ENCODE peak calls at places on chromosomes 5 and 9, in five cellular contexts. One of them, this sample, is unnamed.

GRCh38 chr9:134356496-134357470 is 30.5 kb downstream of the RXRA start:
- DNase-seq in psoas muscle: no peak
- DNase-seq in tibial artery: no peak
- DNase-seq in BE2C: peak
- DNase-seq in tibial nerve: no peak
- DNase-seq in this sample: no peak

GRCh38 chr5:101271416-101271815 is 368.3 kb upstream of the ST8SIA4 start:
- DNase-seq in psoas muscle: no peak
- DNase-seq in tibial artery: no peak
- DNase-seq in BE2C: no peak
- DNase-seq in tibial nerve: no peak
- DNase-seq in this sample: no peak

GRCh38 chr5:56447232-56447631 is 214.1 kb upstream of the ANKRD55 start:
- DNase-seq in psoas muscle: no peak
- DNase-seq in tibial artery: no peak
- DNase-seq in BE2C: no peak
- DNase-seq in tibial nerve: peak
- DNase-seq in this sample: no peak

GRCh38 chr5:151684690-151685361 is 1.9 kb downstream of the SPARC start:
- DNase-seq in psoas muscle: no peak
- DNase-seq in tibial artery: peak
- DNase-seq in BE2C: no peak
- DNase-seq in tibial nerve: peak
- DNase-seq in this sample: no peak

GRCh38 chr9:134950811-134951210 is 33.1 kb upstream of the FCN1 start:
- DNase-seq in psoas muscle: peak
- DNase-seq in tibial artery: no peak
- DNase-seq in BE2C: no peak
- DNase-seq in tibial nerve: no peak
- DNase-seq in this sample: no peak

GRCh38 chr5:76180817-76181805 is 97.9 kb downstream of the SV2C start:
- DNase-seq in psoas muscle: no peak
- DNase-seq in tibial artery: no peak
- DNase-seq in BE2C: no peak
- DNase-seq in tibial nerve: no peak
- DNase-seq in this sample: no peak

GRCh38 chr9:99112750-99113417 is 8.0 kb downstream of the TGFBR1 start:
- DNase-seq in psoas muscle: no peak
- DNase-seq in tibial artery: no peak
- DNase-seq in BE2C: no peak
- DNase-seq in tibial nerve: no peak
- DNase-seq in this sample: no peak

GRCh38 chr5:42951847-42952411 is 88.2 kb downstream of the ANXA2R start:
- DNase-seq in psoas muscle: peak
- DNase-seq in tibial artery: no peak
- DNase-seq in BE2C: no peak
- DNase-seq in tibial nerve: peak
- DNase-seq in this sample: no peak

GRCh38 chr9:126750941-126751725 is 53.7 kb upstream of the ZBTB43 start:
- DNase-seq in psoas muscle: no peak
- DNase-seq in tibial artery: no peak
- DNase-seq in BE2C: no peak
- DNase-seq in tibial nerve: no peak
- DNase-seq in this sample: no peak

GRCh38 chr5:143024227-143024920 is 254.2 kb downstream of the ARHGAP26 start:
- DNase-seq in psoas muscle: no peak
- DNase-seq in tibial artery: no peak
- DNase-seq in BE2C: peak
- DNase-seq in tibial nerve: no peak
- DNase-seq in this sample: no peak

GRCh38 chr9:112120471-112120925 is 54.6 kb downstream of the SUSD1 start:
- DNase-seq in psoas muscle: no peak
- DNase-seq in tibial artery: no peak
- DNase-seq in BE2C: no peak
- DNase-seq in tibial nerve: no peak
- DNase-seq in this sample: no peak

GRCh38 chr5:122323132-122323548 is 11.1 kb downstream of the SNCAIP start:
- DNase-seq in psoas muscle: no peak
- DNase-seq in tibial artery: no peak
- DNase-seq in BE2C: no peak
- DNase-seq in tibial nerve: no peak
- DNase-seq in this sample: no peak

GRCh38 chr9:33164138-33164809 is 2.9 kb downstream of the B4GALT1 start:
- DNase-seq in psoas muscle: no peak
- DNase-seq in tibial artery: no peak
- DNase-seq in BE2C: no peak
- DNase-seq in tibial nerve: peak
- DNase-seq in this sample: no peak

GRCh38 chr9:137482094-137482781 is 23.1 kb upstream of the NSMF start:
- DNase-seq in psoas muscle: peak
- DNase-seq in tibial artery: peak
- DNase-seq in BE2C: peak
- DNase-seq in tibial nerve: peak
- DNase-seq in this sample: no peak

GRCh38 chr9:135095470-135096407 is 8.3 kb downstream of the OLFM1 start:
- DNase-seq in psoas muscle: no peak
- DNase-seq in tibial artery: no peak
- DNase-seq in BE2C: no peak
- DNase-seq in tibial nerve: no peak
- DNase-seq in this sample: no peak

GRCh38 chr5:159805021-159805420 is 111.3 kb upstream of the ADRA1B start:
- DNase-seq in psoas muscle: no peak
- DNase-seq in tibial artery: peak
- DNase-seq in BE2C: no peak
- DNase-seq in tibial nerve: peak
- DNase-seq in this sample: no peak

GRCh38 chr5:82734291-82734690 is 342.9 kb downstream of the TMEM167A start:
- DNase-seq in psoas muscle: no peak
- DNase-seq in tibial artery: no peak
- DNase-seq in BE2C: no peak
- DNase-seq in tibial nerve: no peak
- DNase-seq in this sample: no peak

GRCh38 chr9:128316421-128316820 is 5.8 kb downstream of the TRUB2 start:
- DNase-seq in psoas muscle: no peak
- DNase-seq in tibial artery: no peak
- DNase-seq in BE2C: no peak
- DNase-seq in tibial nerve: no peak
- DNase-seq in this sample: no peak

GRCh38 chr5:171703116-171703515 is 82.5 kb upstream of the SMIM23 start:
- DNase-seq in psoas muscle: no peak
- DNase-seq in tibial artery: no peak
- DNase-seq in BE2C: no peak
- DNase-seq in tibial nerve: no peak
- DNase-seq in this sample: no peak

GRCh38 chr9:99573052-99573451 is 248.6 kb upstream of the NR4A3 start:
- DNase-seq in psoas muscle: no peak
- DNase-seq in tibial artery: no peak
- DNase-seq in BE2C: no peak
- DNase-seq in tibial nerve: no peak
- DNase-seq in this sample: no peak

GRCh38 chr9:3434594-3434993 is 91.2 kb downstream of the RFX3 start:
- DNase-seq in psoas muscle: no peak
- DNase-seq in tibial artery: no peak
- DNase-seq in BE2C: no peak
- DNase-seq in tibial nerve: no peak
- DNase-seq in this sample: no peak

GRCh38 chr5:52598954-52599353 is 188.8 kb upstream of the ITGA1 start:
- DNase-seq in psoas muscle: no peak
- DNase-seq in tibial artery: no peak
- DNase-seq in BE2C: no peak
- DNase-seq in tibial nerve: no peak
- DNase-seq in this sample: no peak

GRCh38 chr9:135123735-135124134 is 36.3 kb downstream of the OLFM1 start:
- DNase-seq in psoas muscle: peak
- DNase-seq in tibial artery: no peak
- DNase-seq in BE2C: no peak
- DNase-seq in tibial nerve: no peak
- DNase-seq in this sample: no peak

GRCh38 chr9:6449645-6450044 is 36.6 kb downstream of the UHRF2 start:
- DNase-seq in psoas muscle: no peak
- DNase-seq in tibial artery: no peak
- DNase-seq in BE2C: no peak
- DNase-seq in tibial nerve: no peak
- DNase-seq in this sample: no peak

GRCh38 chr9:87672586-87672985 is 53.3 kb upstream of the CTSL start:
- DNase-seq in psoas muscle: no peak
- DNase-seq in tibial artery: no peak
- DNase-seq in BE2C: no peak
- DNase-seq in tibial nerve: no peak
- DNase-seq in this sample: no peak

GRCh38 chr5:10288600-10289213 is 19.0 kb downstream of the CMBL start:
- DNase-seq in psoas muscle: peak
- DNase-seq in tibial artery: no peak
- DNase-seq in BE2C: peak
- DNase-seq in tibial nerve: peak
- DNase-seq in this sample: no peak

GRCh38 chr9:18692240-18692639 is 218.3 kb downstream of the ADAMTSL1 start:
- DNase-seq in psoas muscle: no peak
- DNase-seq in tibial artery: no peak
- DNase-seq in BE2C: no peak
- DNase-seq in tibial nerve: no peak
- DNase-seq in this sample: no peak

GRCh38 chr5:5521029-5521428 is 98.6 kb downstream of the ICE1 start:
- DNase-seq in psoas muscle: no peak
- DNase-seq in tibial artery: no peak
- DNase-seq in BE2C: no peak
- DNase-seq in tibial nerve: no peak
- DNase-seq in this sample: no peak

GRCh38 chr5:109880907-109881685 is 191.4 kb downstream of the MAN2A1 start:
- DNase-seq in psoas muscle: no peak
- DNase-seq in tibial artery: no peak
- DNase-seq in BE2C: no peak
- DNase-seq in tibial nerve: no peak
- DNase-seq in this sample: no peak

GRCh38 chr5:24073097-24073496 is 565.7 kb downstream of the PRDM9 start:
- DNase-seq in psoas muscle: no peak
- DNase-seq in tibial artery: no peak
- DNase-seq in BE2C: no peak
- DNase-seq in tibial nerve: no peak
- DNase-seq in this sample: no peak

GRCh38 chr9:37575921-37576721 is at the start of gene FBXO10:
- DNase-seq in psoas muscle: peak
- DNase-seq in tibial artery: peak
- DNase-seq in BE2C: peak
- DNase-seq in tibial nerve: peak
- DNase-seq in this sample: peak

GRCh38 chr9:95302471-95302870 is 15.0 kb downstream of the FANCC start:
- DNase-seq in psoas muscle: no peak
- DNase-seq in tibial artery: no peak
- DNase-seq in BE2C: no peak
- DNase-seq in tibial nerve: no peak
- DNase-seq in this sample: no peak

GRCh38 chr9:116154334-116154975 is 864 bp downstream of the PAPPA start:
- DNase-seq in psoas muscle: peak
- DNase-seq in tibial artery: no peak
- DNase-seq in BE2C: peak
- DNase-seq in tibial nerve: no peak
- DNase-seq in this sample: peak

GRCh38 chr9:1044643-1045042 is 5.5 kb upstream of the DMRT2 start:
- DNase-seq in psoas muscle: peak
- DNase-seq in tibial artery: peak
- DNase-seq in BE2C: no peak
- DNase-seq in tibial nerve: peak
- DNase-seq in this sample: no peak

DNA sequence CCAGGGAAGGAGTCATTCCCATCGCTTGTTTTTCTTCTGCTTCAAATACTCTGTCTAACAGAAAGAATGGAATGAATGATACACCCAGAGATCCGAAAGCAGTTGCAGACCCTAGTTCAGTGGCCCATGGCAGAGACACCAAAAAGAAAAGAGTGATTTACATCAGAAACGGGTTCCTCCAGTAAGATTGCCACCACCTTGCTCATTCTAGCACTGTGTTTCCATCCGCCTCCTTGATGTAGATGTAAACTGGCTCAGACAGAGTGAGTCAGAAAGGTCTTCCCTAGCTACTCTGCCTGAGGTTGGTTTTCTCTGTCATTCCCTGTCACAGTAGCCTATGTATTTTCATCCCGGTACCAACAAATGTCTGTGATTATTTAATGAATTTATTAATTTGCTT is 15.9 kb upstream of the CLINT1 start:
- DNase-seq in psoas muscle: no peak
- DNase-seq in tibial artery: no peak
- DNase-seq in BE2C: no peak
- DNase-seq in tibial nerve: no peak
- DNase-seq in this sample: no peak
- TF ChIP-seq CTCF in psoas muscle: no peak
- TF ChIP-seq CTCF in tibial artery: no peak
- TF ChIP-seq CTCF in BE2C: no peak
- TF ChIP-seq CTCF in tibial nerve: no peak
- TF ChIP-seq CTCF in this sample: no peak

DNA sequence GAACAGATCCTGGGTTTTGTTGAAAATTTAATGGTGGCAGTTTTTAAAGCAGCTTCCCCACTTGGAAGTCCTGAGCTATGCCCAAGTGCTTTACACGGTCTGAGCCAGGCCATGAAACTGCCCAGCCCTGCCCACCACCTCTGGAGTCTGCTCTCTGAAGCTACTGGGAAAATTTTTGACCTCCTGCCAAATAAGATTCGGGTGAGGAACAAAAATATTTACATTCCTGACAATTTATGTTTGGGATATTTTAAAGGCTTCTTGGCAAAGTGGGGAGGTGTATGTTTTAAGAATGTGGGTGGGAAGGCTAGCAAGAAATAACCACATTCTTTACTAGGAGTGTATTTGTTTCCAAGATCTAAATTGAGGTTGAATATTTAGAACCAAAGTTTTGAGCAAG is 50.0 kb downstream of the HACD4 start:
- DNase-seq in psoas muscle: no peak
- DNase-seq in tibial artery: no peak
- DNase-seq in BE2C: no peak
- DNase-seq in tibial nerve: no peak
- DNase-seq in this sample: no peak
- H3K4me3 ChIP-seq in psoas muscle: no peak
- H3K4me3 ChIP-seq in tibial artery: peak
- H3K4me3 ChIP-seq in BE2C: no peak
- H3K4me3 ChIP-seq in tibial nerve: no peak
- H3K4me3 ChIP-seq in this sample: peak

GRCh38 chr5:120257358-120257971 is 206.6 kb upstream of the PRR16 start:
- DNase-seq in psoas muscle: no peak
- DNase-seq in tibial artery: no peak
- DNase-seq in BE2C: peak
- DNase-seq in tibial nerve: no peak
- DNase-seq in this sample: no peak
- TF ChIP-seq CTCF in psoas muscle: no peak
- TF ChIP-seq CTCF in tibial artery: no peak
- TF ChIP-seq CTCF in BE2C: no peak
- TF ChIP-seq CTCF in tibial nerve: no peak
- TF ChIP-seq CTCF in this sample: no peak

DNA sequence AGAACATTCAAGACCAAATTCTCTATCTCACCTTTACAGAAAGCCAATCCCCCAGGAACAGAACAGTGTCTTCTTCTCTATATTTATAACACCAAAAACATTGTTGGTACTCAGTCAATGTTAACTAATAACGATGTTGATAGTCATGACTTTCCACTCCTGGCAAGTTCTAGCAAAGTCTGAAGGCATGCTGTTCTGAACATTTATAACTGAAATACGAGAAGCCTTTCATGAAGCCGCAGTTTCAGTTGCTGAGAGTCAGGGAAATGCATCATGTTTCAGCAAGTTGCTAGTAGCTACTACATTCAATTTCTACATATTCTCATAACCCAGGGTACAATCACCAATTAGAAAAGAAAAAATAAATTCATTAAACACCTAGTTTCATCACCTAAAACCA is 301.4 kb downstream of the PDE4D start:
- DNase-seq in psoas muscle: no peak
- DNase-seq in tibial artery: no peak
- DNase-seq in BE2C: no peak
- DNase-seq in tibial nerve: no peak
- DNase-seq in this sample: no peak
- H3K4me3 ChIP-seq in psoas muscle: peak
- H3K4me3 ChIP-seq in tibial artery: no peak
- H3K4me3 ChIP-seq in BE2C: no peak
- H3K4me3 ChIP-seq in tibial nerve: no peak
- H3K4me3 ChIP-seq in this sample: no peak

This sample was measured in ascending aorta.